ENCODE peak calls at places on chromosomes 11 and 22, in six cellular contexts. S is CD4-positive, alpha-beta T cell; Z is activated T-cell treated with anti-CD3 and anti-CD28 coated beads, Interleukin-2, amount 50 U/mL, for 4 hours; M is effector memory CD8-positive, alpha-beta T cell; V is body of pancreas; Q is IMR-90. U is an unnamed sample.

GRCh38 chr11:35166369-35167360 is 27.7 kb downstream of the CD44 start:
- ATAC-seq in V (no peak), S (peak), M (peak), Z (peak), Q (peak), U (no peak)

GRCh38 chr11:124670732-124671131 is 2.8 kb downstream of the SIAE start:
- ATAC-seq in Z (no peak), M (peak), V (no peak), Q (no peak), S (peak), U (no peak)

GRCh38 chr11:26985941-26986340 is 8.0 kb upstream of the FIBIN start:
- ATAC-seq in Q (no peak), Z (no peak), V (no peak), M (no peak), S (no peak), U (peak)

GRCh38 chr11:36458129-36458918 is 51.7 kb downstream of the TRAF6 start:
- ATAC-seq in M (no peak), S (no peak), V (no peak), Q (no peak), Z (no peak), U (no peak)

GRCh38 chr11:46200537-46201281 is 76.8 kb upstream of the CREB3L1 start:
- ATAC-seq in S (no peak), M (no peak), Z (no peak), Q (no peak), V (no peak), U (no peak)

GRCh38 chr22:30755760-30756124 is 61.1 kb downstream of the OSBP2 start:
- ATAC-seq in V (no peak), M (no peak), Z (no peak), S (no peak), Q (no peak), U (peak)

GRCh38 chr22:35313311-35314121 is 13.8 kb downstream of the TOM1 start:
- ATAC-seq in V (peak), S (peak), Z (peak), Q (peak), M (no peak), U (no peak)

GRCh38 chr11:104764718-104765045 is 133.6 kb downstream of the CASP12 start:
- ATAC-seq in M (no peak), Q (no peak), V (no peak), S (no peak), Z (peak), U (no peak)

GRCh38 chr22:31093956-31094622 is 13.0 kb downstream of the SMTN start:
- ATAC-seq in S (no peak), M (no peak), V (no peak), Q (no peak), Z (no peak), U (no peak)

GRCh38 chr11:76276773-76277155 is 70.5 kb upstream of the WNT11 start:
- ATAC-seq in M (no peak), Q (no peak), Z (no peak), S (no peak), V (no peak), U (no peak)

GRCh38 chr22:28934026-28934425 is 50.7 kb downstream of the ZNRF3 start:
- ATAC-seq in M (no peak), Z (no peak), S (no peak), Q (no peak), V (no peak), U (no peak)

GRCh38 chr11:114318361-114318760 is 22.2 kb downstream of the NNMT start:
- ATAC-seq in S (no peak), M (no peak), Z (no peak), Q (no peak), V (no peak), U (no peak)

GRCh38 chr11:87281496-87281895 is 243.8 kb downstream of the TMEM135 start:
- ATAC-seq in V (peak), Q (peak), Z (no peak), M (no peak), S (no peak), U (no peak)

GRCh38 chr11:1780700-1781592 is 17.2 kb upstream of the CTSD start:
- ATAC-seq in M (peak), Q (no peak), S (no peak), V (no peak), Z (no peak), U (peak)

GRCh38 chr11:117925198-117925925 is 3.8 kb downstream of the TMPRSS13 start:
- ATAC-seq in V (no peak), S (no peak), Q (no peak), M (no peak), Z (no peak), U (no peak)

GRCh38 chr11:105100206-105100605 is 39.4 kb downstream of the CARD18 start:
- ATAC-seq in Q (no peak), S (peak), Z (peak), M (peak), V (no peak), U (no peak)

GRCh38 chr22:28116261-28116673 is 197.2 kb upstream of the PITPNB start:
- ATAC-seq in Z (no peak), S (no peak), Q (peak), V (peak), M (no peak), U (no peak)

GRCh38 chr11:73779084-73779902 is 8.4 kb upstream of the MRPL48 start:
- ATAC-seq in Z (peak), S (peak), M (peak), Q (peak), V (peak), U (peak)